ENCODE peak calls at places on chromosomes 4 and X, in six cellular contexts. D, U, G, Y, K and S are unnamed samples.

GRCh38 chr4:8558080-8558960 is 21.9 kb upstream of the GPR78 start:
- DNase-seq in G (no peak), K (no peak), Y (peak), D (no peak), U (peak), S (no peak)

GRCh38 chr4:138062929-138063328 is 179.2 kb downstream of the SLC7A11 start:
- DNase-seq in G (peak), D (no peak), K (no peak), U (no peak), Y (peak), S (no peak)

GRCh38 chrX:2374086-2374485 is 126.7 kb downstream of the DHRSX start:
- DNase-seq in G (no peak), K (no peak), Y (peak), D (no peak), U (no peak), S (no peak)

GRCh38 chr4:33625762-33626161 is 2618.6 kb downstream of the ARAP2 start:
- DNase-seq in G (no peak), K (no peak), U (no peak), Y (no peak), D (no peak), S (no peak)

GRCh38 chr4:25090516-25090915 is 59.8 kb upstream of the LGI2 start:
- DNase-seq in K (no peak), D (no peak), G (no peak), U (no peak), Y (peak), S (no peak)

GRCh38 chrX:49061490-49061889 is 2.7 kb downstream of the CCDC120 start:
- DNase-seq in G (no peak), K (no peak), Y (no peak), U (no peak), D (no peak), S (no peak)

GRCh38 chr4:170025523-170026252 is 507 bp downstream of the MFAP3L start:
- DNase-seq in U (no peak), D (no peak), K (no peak), G (no peak), Y (peak), S (no peak)

GRCh38 chrX:148865237-148865636 is 364.8 kb downstream of the AFF2 start:
- DNase-seq in D (no peak), U (no peak), K (no peak), G (no peak), Y (no peak), S (no peak)

GRCh38 chr4:4990329-4990728 is 28.9 kb downstream of the CYTL1 start:
- DNase-seq in K (no peak), G (no peak), U (no peak), D (no peak), Y (peak), S (no peak)

GRCh38 chr4:124932447-124932846 is 219.9 kb upstream of the ANKRD50 start:
- DNase-seq in K (no peak), Y (no peak), U (no peak), G (no peak), D (no peak), S (no peak)

GRCh38 chrX:152817082-152817744 is 13.3 kb downstream of the CETN2 start:
- DNase-seq in G (peak), D (no peak), Y (peak), K (no peak), U (no peak), S (no peak)

GRCh38 chrX:19810370-19810769 is 77.0 kb downstream of the SH3KBP1 start:
- DNase-seq in Y (no peak), K (no peak), G (no peak), D (no peak), U (no peak), S (no peak)

GRCh38 chr4:5101571-5101970 is 50.3 kb downstream of the STK32B start:
- DNase-seq in K (no peak), Y (no peak), G (no peak), U (no peak), D (no peak), S (no peak)

GRCh38 chr4:1523907-1524636 is 117.8 kb upstream of the NKX1-1 start:
- DNase-seq in Y (no peak), D (no peak), G (no peak), U (peak), K (no peak), S (no peak)

GRCh38 chrX:152936306-152936705 is 38.4 kb downstream of the ZNF185 start:
- DNase-seq in K (no peak), G (no peak), Y (no peak), U (no peak), D (no peak), S (no peak)

GRCh38 chr4:95660719-95661118 is 111.9 kb upstream of the UNC5C start:
- DNase-seq in U (no peak), Y (no peak), G (no peak), K (no peak), D (no peak), S (no peak)

GRCh38 chrX:152823657-152824056 is 6.9 kb downstream of the CETN2 start:
- DNase-seq in D (no peak), Y (no peak), U (no peak), K (no peak), G (no peak), S (no peak)

GRCh38 chr4:36494766-36495165 is 213.3 kb downstream of the DTHD1 start:
- DNase-seq in U (no peak), D (no peak), K (no peak), Y (no peak), G (no peak), S (no peak)

GRCh38 chr4:77586953-77587383 is 18.7 kb upstream of the CXCL13 start:
- DNase-seq in D (no peak), K (no peak), G (peak), Y (peak), U (no peak), S (no peak)

GRCh38 chr4:147709999-147710398 is 21.9 kb upstream of the ARHGAP10 start:
- DNase-seq in D (no peak), Y (peak), G (peak), U (no peak), K (no peak), S (no peak)

GRCh38 chrX:123971963-123972362 is 10.5 kb downstream of the STAG2 start:
- DNase-seq in D (no peak), Y (no peak), G (no peak), K (no peak), U (no peak), S (no peak)

GRCh38 chr4:84481879-84482245 is 17.2 kb downstream of the NKX6-1 start:
- DNase-seq in D (no peak), Y (no peak), K (no peak), U (no peak), G (no peak), S (no peak)

GRCh38 chr4:98482847-98483806 is 175.3 kb downstream of the TSPAN5 start:
- DNase-seq in K (peak), U (no peak), D (no peak), Y (peak), G (peak), S (no peak)

GRCh38 chrX:81875800-81876199 is 673.9 kb downstream of the SH3BGRL start:
- DNase-seq in D (no peak), G (no peak), Y (no peak), K (no peak), U (no peak), S (no peak)

GRCh38 chrX:107940095-107940494 is 42.1 kb downstream of the TEX13B start:
- DNase-seq in K (peak), U (no peak), G (no peak), D (no peak), Y (no peak), S (no peak)

GRCh38 chr4:128516568-128516967 is 229.0 kb upstream of the PGRMC2 start:
- DNase-seq in Y (peak), K (no peak), D (no peak), G (no peak), U (no peak), S (no peak)

GRCh38 chr4:147822128-147822527 is 90.2 kb downstream of the ARHGAP10 start:
- DNase-seq in Y (peak), D (peak), G (peak), K (peak), U (peak), S (peak)

GRCh38 chr4:131427000-131427399 is 1722.1 kb upstream of the PCDH10 start:
- DNase-seq in G (no peak), U (no peak), Y (no peak), D (no peak), K (no peak), S (no peak)

GRCh38 chrX:78119521-78120227 is 15.6 kb downstream of the PGK1 start:
- DNase-seq in K (no peak), Y (no peak), D (no peak), U (no peak), G (no peak), S (no peak)

GRCh38 chr4:34723606-34724005 is 1520.7 kb downstream of the ARAP2 start:
- DNase-seq in U (no peak), D (no peak), K (no peak), Y (no peak), G (no peak), S (no peak)

GRCh38 chr4:55176497-55176896 is 51.1 kb upstream of the KDR start:
- DNase-seq in D (no peak), U (no peak), K (no peak), G (no peak), Y (no peak), S (no peak)

GRCh38 chr4:8155048-8155447 is 3.6 kb downstream of the ABLIM2 start:
- DNase-seq in K (no peak), D (no peak), U (no peak), Y (peak), G (no peak), S (no peak)

GRCh38 chr4:176790398-176790797 is 2.3 kb downstream of the VEGFC start:
- DNase-seq in G (no peak), Y (peak), K (no peak), U (no peak), D (no peak), S (no peak)

GRCh38 chrX:8849945-8850344 is 48.8 kb upstream of the FAM9A start:
- DNase-seq in U (no peak), D (no peak), K (no peak), Y (no peak), G (no peak), S (no peak)

GRCh38 chr4:114087596-114088230 is 108.3 kb upstream of the ARSJ start:
- DNase-seq in K (no peak), Y (peak), G (no peak), U (no peak), D (no peak), S (no peak)

GRCh38 chrX:51407520-51408409 is 75.1 kb downstream of the NUDT10 start:
- DNase-seq in Y (no peak), K (no peak), U (no peak), D (no peak), G (no peak), S (no peak)

GRCh38 chr4:187499961-187500360 is 495.6 kb upstream of the ZFP42 start:
- DNase-seq in G (no peak), Y (no peak), D (no peak), K (no peak), U (no peak), S (no peak)

GRCh38 chr4:61335364-61335763 is 135.2 kb downstream of the ADGRL3 start:
- DNase-seq in K (no peak), D (no peak), G (no peak), Y (no peak), U (no peak), S (no peak)
- H3K4me3 ChIP-seq in K (no peak), D (no peak), G (no peak), Y (no peak), U (no peak), S (no peak)

GRCh38 chr4:139710073-139710472 is 44.5 kb downstream of the MGST2 start:
- DNase-seq in D (no peak), G (no peak), U (no peak), Y (peak), K (no peak), S (no peak)

GRCh38 chr4:139700568-139700967 is 34.9 kb downstream of the MGST2 start:
- DNase-seq in Y (no peak), G (no peak), D (no peak), K (no peak), U (no peak), S (no peak)

GRCh38 chr4:139709660-139710059 is 44.0 kb downstream of the MGST2 start:
- DNase-seq in K (no peak), Y (no peak), U (no peak), D (no peak), G (no peak), S (no peak)

DNA sequence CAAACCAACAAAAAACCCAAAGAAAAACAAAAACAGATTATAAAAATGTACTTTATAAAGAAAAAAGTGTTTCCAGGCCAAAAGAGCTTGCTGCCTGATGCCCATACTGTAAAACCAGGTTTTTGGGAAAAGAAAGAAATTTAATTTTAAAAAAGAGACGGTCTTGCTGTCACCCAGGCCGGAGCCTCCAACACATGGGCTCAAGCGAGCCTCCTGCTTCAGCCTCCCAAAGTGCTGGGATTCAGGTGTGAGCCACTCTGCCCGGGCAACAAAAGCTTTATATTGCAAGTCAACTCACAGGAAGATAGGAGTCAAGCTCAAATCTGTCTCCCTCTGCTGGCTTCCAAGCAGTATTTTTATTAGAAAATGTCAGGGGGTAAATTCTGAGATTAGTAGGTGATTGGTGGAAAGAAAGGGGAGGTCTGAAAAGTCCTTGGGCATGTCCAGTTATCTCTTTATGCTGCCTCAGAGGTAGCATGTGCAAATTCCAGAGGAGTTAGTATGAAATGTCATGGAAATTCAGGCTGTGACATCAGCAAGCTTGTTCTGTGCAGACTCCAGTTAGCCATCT is 39.4 kb downstream of the MGST2 start:
- DNase-seq in K (peak), Y (peak), G (no peak), D (no peak), U (no peak), S (no peak)
- H3K27ac ChIP-seq in K (peak), Y (no peak), G (no peak), D (no peak), U (no peak), S (no peak)

DNA sequence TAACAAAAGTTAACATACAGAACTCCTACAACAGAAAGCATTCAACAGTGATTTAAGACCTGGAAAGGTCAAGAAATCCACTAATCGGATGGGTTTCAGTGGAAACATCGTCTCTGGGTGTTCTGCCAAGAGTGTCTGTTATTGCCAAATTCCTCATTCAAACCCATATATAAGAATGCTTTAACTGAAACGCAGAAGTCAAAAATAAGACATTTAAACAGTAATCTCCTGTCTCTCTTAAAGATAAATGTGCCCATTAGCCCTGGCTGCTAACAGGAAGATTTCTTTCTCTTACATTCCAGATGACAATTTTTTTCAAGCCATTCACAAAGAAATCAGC is 31.5 kb downstream of the DCTD start:
- DNase-seq in G (no peak), U (no peak), K (no peak), D (no peak), Y (no peak), S (no peak)
- H3K4me3 ChIP-seq in G (no peak), U (no peak), K (no peak), D (no peak), Y (no peak), S (no peak)

DNA sequence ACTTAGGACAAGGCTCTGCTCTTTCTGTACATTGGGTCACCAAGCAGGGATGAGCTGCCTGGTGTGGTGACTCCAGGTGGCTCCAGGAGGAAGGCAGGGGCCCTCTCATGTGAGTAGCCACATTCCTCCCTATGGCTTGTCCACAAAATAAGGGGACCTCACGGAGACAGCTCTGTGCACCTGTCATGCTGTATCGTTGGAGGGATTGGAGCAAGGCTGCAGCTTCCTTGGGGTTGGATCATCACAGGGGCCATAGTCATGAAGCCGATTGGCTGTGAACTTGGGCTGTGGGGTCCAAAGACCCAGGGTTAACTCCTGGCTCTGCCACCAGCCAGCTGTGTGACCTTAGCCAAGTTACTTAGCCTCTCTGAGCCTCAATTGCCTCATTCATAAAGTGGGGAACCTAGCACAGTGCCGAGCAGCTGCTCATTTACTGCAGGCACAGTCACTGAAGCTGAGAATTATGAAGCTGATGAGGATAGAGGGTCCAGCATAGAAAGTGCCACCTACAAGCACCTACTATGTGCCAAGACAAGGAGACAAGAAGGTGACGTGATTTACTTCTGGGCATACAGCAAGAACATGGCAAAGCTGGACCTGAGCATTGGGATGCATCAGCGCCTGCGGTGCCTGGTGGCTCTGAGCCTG is 11.8 kb upstream of the KIAA0232 start:
- DNase-seq in G (no peak), K (no peak), Y (no peak), U (no peak), D (no peak), S (no peak)
- H3K27ac ChIP-seq in G (no peak), K (no peak), Y (no peak), U (no peak), D (no peak), S (peak)

DNA sequence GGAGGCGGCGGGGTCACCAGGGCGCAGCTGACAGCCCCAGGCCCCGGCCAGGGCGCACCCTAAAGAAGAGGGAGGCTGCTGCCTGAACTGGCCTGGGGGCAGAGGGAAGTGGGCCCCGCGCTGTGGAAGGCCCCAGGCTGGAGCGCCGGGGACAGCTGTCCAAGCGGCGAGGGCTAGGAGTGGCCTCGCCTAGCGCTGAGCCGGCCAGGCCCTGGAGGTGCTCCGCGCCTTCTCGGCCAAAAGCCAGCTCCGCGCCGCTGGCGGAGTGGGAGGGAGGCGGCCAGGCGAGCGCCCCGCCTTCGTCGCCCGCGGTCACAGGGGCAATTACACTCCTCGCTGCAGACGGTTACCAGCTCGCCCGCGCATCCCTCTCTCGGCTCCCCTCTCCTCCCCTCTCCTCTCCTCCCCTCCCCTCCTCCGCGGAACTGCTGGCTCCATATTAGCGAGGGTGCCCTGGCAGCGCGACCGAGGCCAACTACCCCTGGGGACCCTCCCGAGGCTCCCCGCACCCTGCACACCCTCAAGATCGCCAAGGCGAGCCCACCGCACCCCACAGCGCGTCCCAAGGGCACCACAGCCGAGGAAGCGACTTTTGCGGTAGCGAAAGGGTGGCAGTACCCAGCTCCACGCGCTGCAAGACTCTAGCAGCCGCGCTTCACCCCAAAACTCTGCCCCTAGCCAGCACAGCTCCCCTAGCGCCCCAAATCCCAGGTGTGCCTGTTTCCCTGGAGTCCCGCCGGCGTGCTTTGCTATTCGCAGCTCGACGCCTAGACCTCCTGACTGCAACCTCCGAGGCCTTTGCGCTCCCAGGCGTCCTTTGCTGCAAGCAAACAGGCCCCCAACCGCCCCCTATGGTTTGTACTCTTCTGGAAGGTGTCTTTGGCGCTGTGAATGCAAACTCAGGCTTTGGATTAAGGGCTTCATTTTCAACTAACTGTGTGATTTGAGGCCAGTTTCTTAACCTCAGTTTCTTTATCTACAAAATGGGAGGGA is 91.4 kb downstream of the BCOR start:
- DNase-seq in G (no peak), K (no peak), U (peak), Y (peak), D (no peak), S (no peak)
- H3K4me3 ChIP-seq in G (no peak), K (no peak), U (no peak), Y (no peak), D (no peak), S (peak)